ENCODE peak calls at places on chromosomes 12 and 14, in nine cellular contexts. One of them, this sample, is unnamed.

GRCh38 chr12:116160196-116160595 is 117.3 kb downstream of the MED13L start:
- DNase-seq in activated CD8-positive, alpha-beta memory T cell treated with anti-CD3 and anti-CD28 coated beads, Interleukin-2, amount 10 ng/mL, durations not matched to agents 7 days and 5 days: no peak
- DNase-seq in midbrain: no peak
- DNase-seq in GM10248: no peak
- DNase-seq in WTC11: no peak
- DNase-seq in AG10803: peak
- DNase-seq in epithelial cell of esophagus: peak
- DNase-seq in naive thymus-derived CD8-positive, alpha-beta T cell: no peak
- DNase-seq in endodermal cell: no peak
- DNase-seq in this sample: no peak

GRCh38 chr14:100802766-100803693 is 22.9 kb upstream of the MEG3 start:
- DNase-seq in activated CD8-positive, alpha-beta memory T cell treated with anti-CD3 and anti-CD28 coated beads, Interleukin-2, amount 10 ng/mL, durations not matched to agents 7 days and 5 days: no peak
- DNase-seq in midbrain: no peak
- DNase-seq in GM10248: no peak
- DNase-seq in WTC11: no peak
- DNase-seq in AG10803: no peak
- DNase-seq in epithelial cell of esophagus: no peak
- DNase-seq in naive thymus-derived CD8-positive, alpha-beta T cell: no peak
- DNase-seq in endodermal cell: no peak
- DNase-seq in this sample: no peak

GRCh38 chr12:14577344-14577743 is 9.7 kb upstream of the PLBD1 start:
- DNase-seq in activated CD8-positive, alpha-beta memory T cell treated with anti-CD3 and anti-CD28 coated beads, Interleukin-2, amount 10 ng/mL, durations not matched to agents 7 days and 5 days: no peak
- DNase-seq in midbrain: no peak
- DNase-seq in GM10248: no peak
- DNase-seq in WTC11: no peak
- DNase-seq in AG10803: peak
- DNase-seq in epithelial cell of esophagus: peak
- DNase-seq in naive thymus-derived CD8-positive, alpha-beta T cell: no peak
- DNase-seq in endodermal cell: no peak
- DNase-seq in this sample: no peak

GRCh38 chr14:101174522-101174838 is 271.0 kb upstream of the RTL1 start:
- DNase-seq in activated CD8-positive, alpha-beta memory T cell treated with anti-CD3 and anti-CD28 coated beads, Interleukin-2, amount 10 ng/mL, durations not matched to agents 7 days and 5 days: no peak
- DNase-seq in midbrain: no peak
- DNase-seq in GM10248: no peak
- DNase-seq in WTC11: no peak
- DNase-seq in AG10803: no peak
- DNase-seq in epithelial cell of esophagus: no peak
- DNase-seq in naive thymus-derived CD8-positive, alpha-beta T cell: no peak
- DNase-seq in endodermal cell: no peak
- DNase-seq in this sample: no peak

GRCh38 chr12:112868459-112869041 is 38.2 kb upstream of the OAS1 start:
- DNase-seq in activated CD8-positive, alpha-beta memory T cell treated with anti-CD3 and anti-CD28 coated beads, Interleukin-2, amount 10 ng/mL, durations not matched to agents 7 days and 5 days: no peak
- DNase-seq in midbrain: no peak
- DNase-seq in GM10248: peak
- DNase-seq in WTC11: peak
- DNase-seq in AG10803: no peak
- DNase-seq in epithelial cell of esophagus: peak
- DNase-seq in naive thymus-derived CD8-positive, alpha-beta T cell: no peak
- DNase-seq in endodermal cell: peak
- DNase-seq in this sample: no peak

GRCh38 chr12:111451649-111452129 is 46.0 kb downstream of the SH2B3 start:
- DNase-seq in activated CD8-positive, alpha-beta memory T cell treated with anti-CD3 and anti-CD28 coated beads, Interleukin-2, amount 10 ng/mL, durations not matched to agents 7 days and 5 days: no peak
- DNase-seq in midbrain: peak
- DNase-seq in GM10248: peak
- DNase-seq in WTC11: no peak
- DNase-seq in AG10803: peak
- DNase-seq in epithelial cell of esophagus: peak
- DNase-seq in naive thymus-derived CD8-positive, alpha-beta T cell: no peak
- DNase-seq in endodermal cell: peak
- DNase-seq in this sample: peak

GRCh38 chr12:93679308-93679933 is 2.2 kb downstream of the CRADD start:
- DNase-seq in activated CD8-positive, alpha-beta memory T cell treated with anti-CD3 and anti-CD28 coated beads, Interleukin-2, amount 10 ng/mL, durations not matched to agents 7 days and 5 days: no peak
- DNase-seq in midbrain: no peak
- DNase-seq in GM10248: no peak
- DNase-seq in WTC11: no peak
- DNase-seq in AG10803: no peak
- DNase-seq in epithelial cell of esophagus: no peak
- DNase-seq in naive thymus-derived CD8-positive, alpha-beta T cell: no peak
- DNase-seq in endodermal cell: no peak
- DNase-seq in this sample: no peak

GRCh38 chr14:67622675-67623074 is 3.0 kb downstream of the ARG2 start:
- DNase-seq in activated CD8-positive, alpha-beta memory T cell treated with anti-CD3 and anti-CD28 coated beads, Interleukin-2, amount 10 ng/mL, durations not matched to agents 7 days and 5 days: no peak
- DNase-seq in midbrain: no peak
- DNase-seq in GM10248: no peak
- DNase-seq in WTC11: peak
- DNase-seq in AG10803: peak
- DNase-seq in epithelial cell of esophagus: peak
- DNase-seq in naive thymus-derived CD8-positive, alpha-beta T cell: no peak
- DNase-seq in endodermal cell: peak
- DNase-seq in this sample: peak

GRCh38 chr12:117047810-117048584 is 51.2 kb downstream of the TESC start:
- DNase-seq in activated CD8-positive, alpha-beta memory T cell treated with anti-CD3 and anti-CD28 coated beads, Interleukin-2, amount 10 ng/mL, durations not matched to agents 7 days and 5 days: no peak
- DNase-seq in midbrain: no peak
- DNase-seq in GM10248: no peak
- DNase-seq in WTC11: no peak
- DNase-seq in AG10803: peak
- DNase-seq in epithelial cell of esophagus: no peak
- DNase-seq in naive thymus-derived CD8-positive, alpha-beta T cell: no peak
- DNase-seq in endodermal cell: peak
- DNase-seq in this sample: no peak

GRCh38 chr14:102980409-102980810 is 57.9 kb downstream of the AMN start:
- DNase-seq in activated CD8-positive, alpha-beta memory T cell treated with anti-CD3 and anti-CD28 coated beads, Interleukin-2, amount 10 ng/mL, durations not matched to agents 7 days and 5 days: no peak
- DNase-seq in midbrain: no peak
- DNase-seq in GM10248: no peak
- DNase-seq in WTC11: no peak
- DNase-seq in AG10803: peak
- DNase-seq in epithelial cell of esophagus: no peak
- DNase-seq in naive thymus-derived CD8-positive, alpha-beta T cell: no peak
- DNase-seq in endodermal cell: no peak
- DNase-seq in this sample: no peak

GRCh38 chr14:103879570-103880333 is 32.4 kb upstream of the PPP1R13B start:
- DNase-seq in activated CD8-positive, alpha-beta memory T cell treated with anti-CD3 and anti-CD28 coated beads, Interleukin-2, amount 10 ng/mL, durations not matched to agents 7 days and 5 days: no peak
- DNase-seq in midbrain: no peak
- DNase-seq in GM10248: no peak
- DNase-seq in WTC11: peak
- DNase-seq in AG10803: no peak
- DNase-seq in epithelial cell of esophagus: no peak
- DNase-seq in naive thymus-derived CD8-positive, alpha-beta T cell: no peak
- DNase-seq in endodermal cell: peak
- DNase-seq in this sample: peak

GRCh38 chr12:91990525-91990924 is 155.1 kb downstream of the BTG1 start:
- DNase-seq in activated CD8-positive, alpha-beta memory T cell treated with anti-CD3 and anti-CD28 coated beads, Interleukin-2, amount 10 ng/mL, durations not matched to agents 7 days and 5 days: no peak
- DNase-seq in midbrain: no peak
- DNase-seq in GM10248: no peak
- DNase-seq in WTC11: no peak
- DNase-seq in AG10803: no peak
- DNase-seq in epithelial cell of esophagus: no peak
- DNase-seq in naive thymus-derived CD8-positive, alpha-beta T cell: no peak
- DNase-seq in endodermal cell: no peak
- DNase-seq in this sample: no peak

GRCh38 chr12:122130150-122130549 is 43.9 kb downstream of the IL31 start:
- DNase-seq in activated CD8-positive, alpha-beta memory T cell treated with anti-CD3 and anti-CD28 coated beads, Interleukin-2, amount 10 ng/mL, durations not matched to agents 7 days and 5 days: no peak
- DNase-seq in midbrain: no peak
- DNase-seq in GM10248: no peak
- DNase-seq in WTC11: no peak
- DNase-seq in AG10803: peak
- DNase-seq in epithelial cell of esophagus: peak
- DNase-seq in naive thymus-derived CD8-positive, alpha-beta T cell: no peak
- DNase-seq in endodermal cell: peak
- DNase-seq in this sample: no peak

GRCh38 chr14:68781161-68782021 is 11.5 kb downstream of the ZFP36L1 start:
- DNase-seq in activated CD8-positive, alpha-beta memory T cell treated with anti-CD3 and anti-CD28 coated beads, Interleukin-2, amount 10 ng/mL, durations not matched to agents 7 days and 5 days: peak
- DNase-seq in midbrain: no peak
- DNase-seq in GM10248: no peak
- DNase-seq in WTC11: no peak
- DNase-seq in AG10803: no peak
- DNase-seq in epithelial cell of esophagus: no peak
- DNase-seq in naive thymus-derived CD8-positive, alpha-beta T cell: peak
- DNase-seq in endodermal cell: peak
- DNase-seq in this sample: no peak

GRCh38 chr12:90659060-90659459 is 295.9 kb downstream of the CCER1 start:
- DNase-seq in activated CD8-positive, alpha-beta memory T cell treated with anti-CD3 and anti-CD28 coated beads, Interleukin-2, amount 10 ng/mL, durations not matched to agents 7 days and 5 days: no peak
- DNase-seq in midbrain: no peak
- DNase-seq in GM10248: no peak
- DNase-seq in WTC11: no peak
- DNase-seq in AG10803: no peak
- DNase-seq in epithelial cell of esophagus: no peak
- DNase-seq in naive thymus-derived CD8-positive, alpha-beta T cell: no peak
- DNase-seq in endodermal cell: no peak
- DNase-seq in this sample: no peak

GRCh38 chr12:116534341-116535121 is 24.6 kb upstream of the MAP1LC3B2 start:
- DNase-seq in activated CD8-positive, alpha-beta memory T cell treated with anti-CD3 and anti-CD28 coated beads, Interleukin-2, amount 10 ng/mL, durations not matched to agents 7 days and 5 days: no peak
- DNase-seq in midbrain: no peak
- DNase-seq in GM10248: no peak
- DNase-seq in WTC11: peak
- DNase-seq in AG10803: no peak
- DNase-seq in epithelial cell of esophagus: peak
- DNase-seq in naive thymus-derived CD8-positive, alpha-beta T cell: no peak
- DNase-seq in endodermal cell: peak
- DNase-seq in this sample: no peak

GRCh38 chr12:5768171-5768879 is 176.7 kb downstream of the ANO2 start:
- DNase-seq in activated CD8-positive, alpha-beta memory T cell treated with anti-CD3 and anti-CD28 coated beads, Interleukin-2, amount 10 ng/mL, durations not matched to agents 7 days and 5 days: no peak
- DNase-seq in midbrain: no peak
- DNase-seq in GM10248: no peak
- DNase-seq in WTC11: no peak
- DNase-seq in AG10803: no peak
- DNase-seq in epithelial cell of esophagus: no peak
- DNase-seq in naive thymus-derived CD8-positive, alpha-beta T cell: no peak
- DNase-seq in endodermal cell: no peak
- DNase-seq in this sample: no peak

GRCh38 chr12:48795550-48796455 is 6.9 kb upstream of the ADCY6 start:
- DNase-seq in activated CD8-positive, alpha-beta memory T cell treated with anti-CD3 and anti-CD28 coated beads, Interleukin-2, amount 10 ng/mL, durations not matched to agents 7 days and 5 days: peak
- DNase-seq in midbrain: peak
- DNase-seq in GM10248: peak
- DNase-seq in WTC11: peak
- DNase-seq in AG10803: peak
- DNase-seq in epithelial cell of esophagus: peak
- DNase-seq in naive thymus-derived CD8-positive, alpha-beta T cell: peak
- DNase-seq in endodermal cell: peak
- DNase-seq in this sample: peak

GRCh38 chr12:57842342-57843294 is 3.9 kb downstream of the CTDSP2 start:
- DNase-seq in activated CD8-positive, alpha-beta memory T cell treated with anti-CD3 and anti-CD28 coated beads, Interleukin-2, amount 10 ng/mL, durations not matched to agents 7 days and 5 days: no peak
- DNase-seq in midbrain: no peak
- DNase-seq in GM10248: no peak
- DNase-seq in WTC11: peak
- DNase-seq in AG10803: no peak
- DNase-seq in epithelial cell of esophagus: no peak
- DNase-seq in naive thymus-derived CD8-positive, alpha-beta T cell: no peak
- DNase-seq in endodermal cell: peak
- DNase-seq in this sample: no peak

GRCh38 chr12:30754383-30754749 is 385 bp downstream of the CAPRIN2 start:
- DNase-seq in activated CD8-positive, alpha-beta memory T cell treated with anti-CD3 and anti-CD28 coated beads, Interleukin-2, amount 10 ng/mL, durations not matched to agents 7 days and 5 days: no peak
- DNase-seq in midbrain: no peak
- DNase-seq in GM10248: no peak
- DNase-seq in WTC11: no peak
- DNase-seq in AG10803: no peak
- DNase-seq in epithelial cell of esophagus: no peak
- DNase-seq in naive thymus-derived CD8-positive, alpha-beta T cell: no peak
- DNase-seq in endodermal cell: no peak
- DNase-seq in this sample: no peak

GRCh38 chr14:69685217-69685616 is 73.8 kb downstream of the SUSD6 start:
- DNase-seq in activated CD8-positive, alpha-beta memory T cell treated with anti-CD3 and anti-CD28 coated beads, Interleukin-2, amount 10 ng/mL, durations not matched to agents 7 days and 5 days: peak
- DNase-seq in midbrain: no peak
- DNase-seq in GM10248: peak
- DNase-seq in WTC11: no peak
- DNase-seq in AG10803: no peak
- DNase-seq in epithelial cell of esophagus: peak
- DNase-seq in naive thymus-derived CD8-positive, alpha-beta T cell: no peak
- DNase-seq in endodermal cell: no peak
- DNase-seq in this sample: no peak

GRCh38 chr14:79631276-79631675 is 580.0 kb downstream of the DIO2 start:
- DNase-seq in activated CD8-positive, alpha-beta memory T cell treated with anti-CD3 and anti-CD28 coated beads, Interleukin-2, amount 10 ng/mL, durations not matched to agents 7 days and 5 days: no peak
- DNase-seq in midbrain: no peak
- DNase-seq in GM10248: no peak
- DNase-seq in WTC11: peak
- DNase-seq in AG10803: no peak
- DNase-seq in epithelial cell of esophagus: no peak
- DNase-seq in naive thymus-derived CD8-positive, alpha-beta T cell: no peak
- DNase-seq in endodermal cell: peak
- DNase-seq in this sample: no peak

GRCh38 chr14:32933623-32933942 is 5.1 kb upstream of the NPAS3 start:
- DNase-seq in activated CD8-positive, alpha-beta memory T cell treated with anti-CD3 and anti-CD28 coated beads, Interleukin-2, amount 10 ng/mL, durations not matched to agents 7 days and 5 days: no peak
- DNase-seq in midbrain: no peak
- DNase-seq in GM10248: no peak
- DNase-seq in WTC11: peak
- DNase-seq in AG10803: peak
- DNase-seq in epithelial cell of esophagus: no peak
- DNase-seq in naive thymus-derived CD8-positive, alpha-beta T cell: no peak
- DNase-seq in endodermal cell: no peak
- DNase-seq in this sample: peak

GRCh38 chr12:119096429-119097202 is 82.1 kb upstream of the HSPB8 start:
- DNase-seq in activated CD8-positive, alpha-beta memory T cell treated with anti-CD3 and anti-CD28 coated beads, Interleukin-2, amount 10 ng/mL, durations not matched to agents 7 days and 5 days: no peak
- DNase-seq in midbrain: no peak
- DNase-seq in GM10248: no peak
- DNase-seq in WTC11: peak
- DNase-seq in AG10803: no peak
- DNase-seq in epithelial cell of esophagus: no peak
- DNase-seq in naive thymus-derived CD8-positive, alpha-beta T cell: no peak
- DNase-seq in endodermal cell: peak
- DNase-seq in this sample: no peak

GRCh38 chr14:59511916-59512530 is 27.7 kb downstream of the JKAMP start:
- DNase-seq in activated CD8-positive, alpha-beta memory T cell treated with anti-CD3 and anti-CD28 coated beads, Interleukin-2, amount 10 ng/mL, durations not matched to agents 7 days and 5 days: no peak
- DNase-seq in midbrain: no peak
- DNase-seq in GM10248: peak
- DNase-seq in WTC11: peak
- DNase-seq in AG10803: no peak
- DNase-seq in epithelial cell of esophagus: no peak
- DNase-seq in naive thymus-derived CD8-positive, alpha-beta T cell: no peak
- DNase-seq in endodermal cell: peak
- DNase-seq in this sample: no peak

GRCh38 chr12:109203480-109203879 is 87.1 kb downstream of the ACACB start:
- DNase-seq in activated CD8-positive, alpha-beta memory T cell treated with anti-CD3 and anti-CD28 coated beads, Interleukin-2, amount 10 ng/mL, durations not matched to agents 7 days and 5 days: no peak
- DNase-seq in midbrain: no peak
- DNase-seq in GM10248: no peak
- DNase-seq in WTC11: no peak
- DNase-seq in AG10803: no peak
- DNase-seq in epithelial cell of esophagus: no peak
- DNase-seq in naive thymus-derived CD8-positive, alpha-beta T cell: no peak
- DNase-seq in endodermal cell: no peak
- DNase-seq in this sample: no peak

GRCh38 chr12:97404549-97404948 is 58.1 kb upstream of the RMST start:
- DNase-seq in activated CD8-positive, alpha-beta memory T cell treated with anti-CD3 and anti-CD28 coated beads, Interleukin-2, amount 10 ng/mL, durations not matched to agents 7 days and 5 days: peak
- DNase-seq in midbrain: peak
- DNase-seq in GM10248: peak
- DNase-seq in WTC11: peak
- DNase-seq in AG10803: peak
- DNase-seq in epithelial cell of esophagus: peak
- DNase-seq in naive thymus-derived CD8-positive, alpha-beta T cell: no peak
- DNase-seq in endodermal cell: peak
- DNase-seq in this sample: peak

GRCh38 chr12:86052921-86053320 is 178.8 kb downstream of the NTS start:
- DNase-seq in activated CD8-positive, alpha-beta memory T cell treated with anti-CD3 and anti-CD28 coated beads, Interleukin-2, amount 10 ng/mL, durations not matched to agents 7 days and 5 days: no peak
- DNase-seq in midbrain: no peak
- DNase-seq in GM10248: no peak
- DNase-seq in WTC11: no peak
- DNase-seq in AG10803: no peak
- DNase-seq in epithelial cell of esophagus: no peak
- DNase-seq in naive thymus-derived CD8-positive, alpha-beta T cell: no peak
- DNase-seq in endodermal cell: no peak
- DNase-seq in this sample: no peak

GRCh38 chr12:625998-626397 is 37.2 kb downstream of the NINJ2 start:
- DNase-seq in activated CD8-positive, alpha-beta memory T cell treated with anti-CD3 and anti-CD28 coated beads, Interleukin-2, amount 10 ng/mL, durations not matched to agents 7 days and 5 days: no peak
- DNase-seq in midbrain: no peak
- DNase-seq in GM10248: no peak
- DNase-seq in WTC11: no peak
- DNase-seq in AG10803: no peak
- DNase-seq in epithelial cell of esophagus: no peak
- DNase-seq in naive thymus-derived CD8-positive, alpha-beta T cell: no peak
- DNase-seq in endodermal cell: no peak
- DNase-seq in this sample: no peak

GRCh38 chr12:122079532-122080081 is 1.1 kb downstream of the MLXIP start:
- DNase-seq in activated CD8-positive, alpha-beta memory T cell treated with anti-CD3 and anti-CD28 coated beads, Interleukin-2, amount 10 ng/mL, durations not matched to agents 7 days and 5 days: peak
- DNase-seq in midbrain: no peak
- DNase-seq in GM10248: no peak
- DNase-seq in WTC11: no peak
- DNase-seq in AG10803: no peak
- DNase-seq in epithelial cell of esophagus: no peak
- DNase-seq in naive thymus-derived CD8-positive, alpha-beta T cell: no peak
- DNase-seq in endodermal cell: no peak
- DNase-seq in this sample: no peak

GRCh38 chr14:102086346-102086971 is 385 bp downstream of the HSP90AA1 start:
- DNase-seq in activated CD8-positive, alpha-beta memory T cell treated with anti-CD3 and anti-CD28 coated beads, Interleukin-2, amount 10 ng/mL, durations not matched to agents 7 days and 5 days: peak
- DNase-seq in midbrain: peak
- DNase-seq in GM10248: peak
- DNase-seq in WTC11: no peak
- DNase-seq in AG10803: peak
- DNase-seq in epithelial cell of esophagus: peak
- DNase-seq in naive thymus-derived CD8-positive, alpha-beta T cell: peak
- DNase-seq in endodermal cell: peak
- DNase-seq in this sample: peak

This sample was measured in AG20443.